ENCODE peak calls at places on chromosomes 1 and 21, in nine cellular contexts. H is activated B cell treated with CpG ODN at 0.5 μM for 24 hours; C is naive thymus-derived CD8-positive, alpha-beta T cell; I is stimulated activated CD4-positive, alpha-beta T cell treated with anti-CD3 and anti-CD28 coated beads, Interleukin-4, amount 100 ng/mL, for 24 hours; G is WTC11; A is activated effector memory CD4-positive, alpha-beta T cell treated with anti-CD3 and anti-CD28 coated beads, Interleukin-2, amount 50 U/mL, for 16 hours; W is prostate gland; B is cardiac septum; M is hypothalamus. E is an unnamed sample.

GRCh38 chr1:119893238-119893791 is 3.0 kb downstream of the ADAM30 start:
- DNase-seq in M (no peak), C (no peak), H (no peak), A (no peak), G (no peak), I (no peak), W (no peak), B (no peak), E (no peak)

GRCh38 chr1:33348676-33349080 is 27.8 kb upstream of the A3GALT2 start:
- DNase-seq in H (no peak), M (no peak), B (no peak), A (peak; percentile 74), C (no peak), G (no peak), I (peak; percentile 42), W (no peak), E (no peak)

GRCh38 chr1:77655431-77655974 is 27.0 kb downstream of the ZZZ3 start:
- DNase-seq in M (no peak), B (no peak), H (no peak), W (no peak), G (no peak), A (no peak), C (no peak), I (no peak), E (no peak)

GRCh38 chr1:31507221-31507620 is 69.1 kb upstream of the TINAGL1 start:
- DNase-seq in I (no peak), G (no peak), M (no peak), A (no peak), B (no peak), C (no peak), W (no peak), H (no peak), E (no peak)

GRCh38 chr1:156476501-156477298 is 23.9 kb downstream of the MEF2D start:
- DNase-seq in W (no peak), A (no peak), I (no peak), G (no peak), H (no peak), B (no peak), C (no peak), M (no peak), E (no peak)

GRCh38 chr1:15360681-15361080 is 49.0 kb upstream of the EFHD2 start:
- DNase-seq in I (no peak), C (no peak), H (no peak), W (no peak), B (no peak), M (no peak), G (no peak), A (no peak), E (no peak)

GRCh38 chr1:178418284-178418955 is 78.3 kb downstream of the CLEC20A start:
- DNase-seq in C (no peak), H (no peak), G (no peak), B (no peak), A (no peak), W (no peak), M (no peak), I (no peak), E (no peak)

GRCh38 chr21:29697555-29698193 is 242.1 kb downstream of the GRIK1 start:
- DNase-seq in B (no peak), H (no peak), M (no peak), A (no peak), C (no peak), W (no peak), I (no peak), G (no peak), E (no peak)

GRCh38 chr1:193322218-193322617 is 135.8 kb upstream of the B3GALT2 start:
- DNase-seq in A (no peak), H (no peak), I (no peak), M (no peak), B (no peak), W (no peak), C (no peak), G (no peak), E (no peak)

GRCh38 chr1:235642021-235642942 is 7.3 kb downstream of the GNG4 start:
- DNase-seq in G (peak; percentile 43), C (peak; percentile 77), I (peak; percentile 72), A (peak; percentile 88), H (no peak), B (no peak), M (no peak), W (peak; percentile 42), E (peak; percentile 42)

GRCh38 chr1:171188388-171189266 is 3.5 kb downstream of the FMO2 start:
- DNase-seq in M (no peak), I (peak; percentile 44), A (peak; percentile 67), W (peak; percentile 23), B (no peak), C (no peak), G (peak; percentile 57), H (no peak), E (no peak)

GRCh38 chr1:119713538-119714456 is 2.1 kb downstream of the PHGDH start:
- DNase-seq in I (no peak), G (peak; percentile 40), W (no peak), H (no peak), B (no peak), M (peak; percentile 49), A (no peak), C (no peak), E (no peak)